ENCODE peak calls at places on chromosomes 2 and 18, in seven cellular contexts. X is GM12878, K is HCT116, T is K562, R is H1, F is SK-N-SH, J is HepG2. U is an unnamed sample.

GRCh38 chr2:54139210-54139609 is 23.8 kb downstream of the ACYP2 start:
- DNase-seq in X (no peak), K (no peak), T (no peak), R (no peak), F (no peak), J (peak; percentile 24), U (no peak)

GRCh38 chr2:109547280-109547679 is 66.5 kb downstream of the SEPTIN10 start:
- DNase-seq in X (no peak), K (no peak), T (no peak), R (no peak), F (no peak), J (no peak), U (no peak)

GRCh38 chr2:238761802-238762373 is 86.0 kb upstream of the TWIST2 start:
- DNase-seq in X (no peak), K (no peak), T (no peak), R (no peak), F (no peak), J (no peak), U (peak; percentile 36)

GRCh38 chr2:145939949-145940348 is 1420.0 kb upstream of the ZEB2 start:
- DNase-seq in X (no peak), K (no peak), T (no peak), R (no peak), F (no peak), J (no peak), U (no peak)

GRCh38 chr2:138125306-138125900 is 161.1 kb downstream of the HNMT start:
- DNase-seq in X (no peak), K (no peak), T (no peak), R (no peak), F (no peak), J (no peak), U (no peak)

GRCh38 chr2:240873805-240874714 is 5.4 kb downstream of the AGXT start:
- DNase-seq in X (no peak), K (no peak), T (no peak), R (no peak), F (peak; percentile 43), J (peak; percentile 92), U (no peak)

GRCh38 chr2:8298783-8299182 is 383.1 kb upstream of the ID2 start:
- DNase-seq in X (no peak), K (no peak), T (no peak), R (no peak), F (no peak), J (no peak), U (no peak)

GRCh38 chr18:57744211-57744694 is 58.9 kb downstream of the ATP8B1 start:
- DNase-seq in X (no peak), K (no peak), T (no peak), R (no peak), F (no peak), J (no peak), U (no peak)

GRCh38 chr18:36179562-36180334 is 7.5 kb upstream of the MOCOS start:
- DNase-seq in X (no peak), K (no peak), T (no peak), R (no peak), F (no peak), J (no peak), U (no peak)

GRCh38 chr18:66616523-66616983 is 12.7 kb upstream of the CDH19 start:
- DNase-seq in X (no peak), K (no peak), T (no peak), R (peak; percentile 52), F (peak; percentile 3), J (peak; percentile 35), U (peak; percentile 17)

GRCh38 chr2:29723255-29724001 is 198.0 kb downstream of the ALK start:
- DNase-seq in X (peak; percentile 37), K (no peak), T (no peak), R (no peak), F (no peak), J (no peak), U (no peak)

GRCh38 chr18:8752329-8752728 is 47.0 kb downstream of the MTCL1 start:
- DNase-seq in X (no peak), K (no peak), T (no peak), R (no peak), F (no peak), J (no peak), U (no peak)

GRCh38 chr2:139946690-139947089 is 1166.5 kb upstream of the NXPH2 start:
- DNase-seq in X (no peak), K (peak; percentile 18), T (no peak), R (peak; percentile 49), F (peak; percentile 1), J (no peak), U (no peak)

GRCh38 chr18:68494802-68495560 is 219.9 kb downstream of the TMX3 start:
- DNase-seq in X (no peak), K (no peak), T (no peak), R (no peak), F (no peak), J (no peak), U (no peak)
- TF ChIP-seq JUND in X (no peak), K (no peak), T (no peak), R (no peak), F (peak; percentile 9), J (no peak), U (no peak)

GRCh38 chr2:174688079-174688478 is 76.2 kb downstream of the CHRNA1 start:
- DNase-seq in X (no peak), K (peak; percentile 8), T (no peak), R (no peak), F (no peak), J (no peak), U (no peak)
- TF ChIP-seq JUND in X (no peak), K (no peak), T (no peak), R (no peak), F (no peak), J (no peak), U (no peak)

GRCh38 chr2:232592687-232593407 is 40.6 kb upstream of the EFHD1 start:
- DNase-seq in X (no peak), K (peak; percentile 77), T (no peak), R (no peak), F (no peak), J (peak; percentile 29), U (peak; percentile 20)

GRCh38 chr2:232586943-232587342 is 36.5 kb downstream of the EIF4E2 start:
- DNase-seq in X (no peak), K (no peak), T (no peak), R (no peak), F (no peak), J (no peak), U (no peak)

GRCh38 chr2:232588031-232588430 is 37.5 kb downstream of the EIF4E2 start:
- DNase-seq in X (no peak), K (no peak), T (no peak), R (no peak), F (no peak), J (no peak), U (no peak)

GRCh38 chr2:232587527-232587926 is 37.0 kb downstream of the EIF4E2 start:
- DNase-seq in X (no peak), K (no peak), T (no peak), R (no peak), F (no peak), J (no peak), U (no peak)

GRCh38 chr2:232588680-232589585 is 38.4 kb downstream of the EIF4E2 start:
- DNase-seq in X (no peak), K (no peak), T (no peak), R (no peak), F (peak; percentile 28), J (no peak), U (no peak)
- TF ChIP-seq JUND in X (no peak), K (no peak), T (no peak), R (no peak), F (no peak), J (no peak), U (no peak)

GRCh38 chr2:57760448-57760847 is 286.2 kb upstream of the VRK2 start:
- DNase-seq in X (peak; percentile 51), K (no peak), T (no peak), R (no peak), F (no peak), J (no peak), U (no peak)
- TF ChIP-seq JUND in X (no peak), K (no peak), T (no peak), R (no peak), F (no peak), J (no peak), U (no peak)

U was measured in T47D.